ENCODE peak calls at places on chromosome 3, in four cellular contexts. C is pons, Q is germinal center, I is neural crest cell. Y is an unnamed sample.

GRCh38 chr3:159059395-159059794 is 257.5 kb downstream of the MFSD1 start:
- DNase-seq in C (no peak), I (no peak), Q (no peak), Y (no peak)

GRCh38 chr3:103025880-103026279 is 591.1 kb downstream of the ZPLD1 start:
- DNase-seq in I (no peak), Q (no peak), C (no peak), Y (no peak)

GRCh38 chr3:192884831-192885356 is 32.8 kb downstream of the MB21D2 start:
- DNase-seq in I (no peak), C (no peak), Q (no peak), Y (no peak)

GRCh38 chr3:9028134-9028533 is 64.9 kb upstream of the RAD18 start:
- DNase-seq in Q (no peak), I (no peak), C (peak; percentile 93), Y (no peak)

GRCh38 chr3:147793841-147794240 is 384.7 kb downstream of the ZIC1 start:
- DNase-seq in Q (no peak), I (no peak), C (no peak), Y (no peak)

GRCh38 chr3:72453686-72454085 is 394.6 kb downstream of the SHQ1 start:
- DNase-seq in I (no peak), C (no peak), Q (no peak), Y (no peak)

GRCh38 chr3:186380622-186381380 is 18.8 kb upstream of the DGKG start:
- DNase-seq in C (no peak), I (no peak), Q (no peak), Y (no peak)

GRCh38 chr3:46509661-46510187 is 11.9 kb downstream of the RTP3 start:
- DNase-seq in C (no peak), Q (no peak), I (no peak), Y (no peak)

GRCh38 chr3:81920805-81921204 is 159.4 kb upstream of the GBE1 start:
- DNase-seq in C (no peak), Q (no peak), I (no peak), Y (no peak)

GRCh38 chr3:157094751-157095480 is 65.0 kb downstream of the CCNL1 start:
- DNase-seq in I (no peak), C (no peak), Q (no peak), Y (no peak)

GRCh38 chr3:34783881-34784280 is 855.4 kb upstream of the ARPP21 start:
- DNase-seq in Q (no peak), C (no peak), I (no peak), Y (no peak)